ENCODE peak calls at places on chromosomes 12 and 14, in ten cellular contexts. One of them, this sample, is unnamed.

GRCh38 chr12:25435431-25435830 is 117.7 kb downstream of the LMNTD1 start:
- DNase-seq in right lobe of liver: no peak
- DNase-seq in HepG2: no peak
- DNase-seq in H54: no peak
- DNase-seq in ovary: no peak
- DNase-seq in breast epithelium: no peak
- DNase-seq in IMR-90: no peak
- DNase-seq in tibial nerve: no peak
- DNase-seq in Peyer's patch: no peak
- DNase-seq in testis: no peak
- DNase-seq in this sample: no peak

GRCh38 chr14:29458547-29458946 is 469.1 kb downstream of the PRKD1 start:
- DNase-seq in right lobe of liver: no peak
- DNase-seq in HepG2: no peak
- DNase-seq in H54: no peak
- DNase-seq in ovary: no peak
- DNase-seq in breast epithelium: no peak
- DNase-seq in IMR-90: no peak
- DNase-seq in tibial nerve: no peak
- DNase-seq in Peyer's patch: no peak
- DNase-seq in testis: no peak
- DNase-seq in this sample: no peak

GRCh38 chr12:2892246-2892645 is 1.6 kb downstream of the TULP3 start:
- DNase-seq in right lobe of liver: no peak
- DNase-seq in HepG2: no peak
- DNase-seq in H54: no peak
- DNase-seq in ovary: no peak
- DNase-seq in breast epithelium: no peak
- DNase-seq in IMR-90: no peak
- DNase-seq in tibial nerve: no peak
- DNase-seq in Peyer's patch: no peak
- DNase-seq in testis: no peak
- DNase-seq in this sample: no peak

GRCh38 chr12:123696209-123696608 is 15.9 kb upstream of the ATP6V0A2 start:
- DNase-seq in right lobe of liver: no peak
- DNase-seq in HepG2: no peak
- DNase-seq in H54: no peak
- DNase-seq in ovary: no peak
- DNase-seq in breast epithelium: peak; percentile 44
- DNase-seq in IMR-90: no peak
- DNase-seq in tibial nerve: no peak
- DNase-seq in Peyer's patch: no peak
- DNase-seq in testis: no peak
- DNase-seq in this sample: no peak

GRCh38 chr14:30906752-30907658 is 32.6 kb downstream of the COCH start:
- DNase-seq in right lobe of liver: no peak
- DNase-seq in HepG2: peak; percentile 58
- DNase-seq in H54: no peak
- DNase-seq in ovary: no peak
- DNase-seq in breast epithelium: no peak
- DNase-seq in IMR-90: peak; percentile 15
- DNase-seq in tibial nerve: no peak
- DNase-seq in Peyer's patch: no peak
- DNase-seq in testis: no peak
- DNase-seq in this sample: peak; percentile 44

GRCh38 chr12:123142948-123143752 is 7.7 kb downstream of the PITPNM2 start:
- DNase-seq in right lobe of liver: no peak
- DNase-seq in HepG2: peak; percentile 66
- DNase-seq in H54: no peak
- DNase-seq in ovary: no peak
- DNase-seq in breast epithelium: no peak
- DNase-seq in IMR-90: no peak
- DNase-seq in tibial nerve: no peak
- DNase-seq in Peyer's patch: peak; percentile 59
- DNase-seq in testis: no peak
- DNase-seq in this sample: no peak

GRCh38 chr12:128609861-128610260 is 213.9 kb downstream of the SLC15A4 start:
- DNase-seq in right lobe of liver: no peak
- DNase-seq in HepG2: no peak
- DNase-seq in H54: no peak
- DNase-seq in ovary: no peak
- DNase-seq in breast epithelium: no peak
- DNase-seq in IMR-90: no peak
- DNase-seq in tibial nerve: no peak
- DNase-seq in Peyer's patch: no peak
- DNase-seq in testis: no peak
- DNase-seq in this sample: no peak

GRCh38 chr14:35285168-35285990 is 6.8 kb upstream of the PSMA6 start:
- DNase-seq in right lobe of liver: no peak
- DNase-seq in HepG2: no peak
- DNase-seq in H54: no peak
- DNase-seq in ovary: no peak
- DNase-seq in breast epithelium: no peak
- DNase-seq in IMR-90: peak; percentile 8
- DNase-seq in tibial nerve: no peak
- DNase-seq in Peyer's patch: no peak
- DNase-seq in testis: no peak
- DNase-seq in this sample: no peak

GRCh38 chr12:1162083-1162760 is 171.2 kb downstream of the ERC1 start:
- DNase-seq in right lobe of liver: no peak
- DNase-seq in HepG2: no peak
- DNase-seq in H54: no peak
- DNase-seq in ovary: no peak
- DNase-seq in breast epithelium: no peak
- DNase-seq in IMR-90: no peak
- DNase-seq in tibial nerve: no peak
- DNase-seq in Peyer's patch: no peak
- DNase-seq in testis: no peak
- DNase-seq in this sample: no peak

DNA sequence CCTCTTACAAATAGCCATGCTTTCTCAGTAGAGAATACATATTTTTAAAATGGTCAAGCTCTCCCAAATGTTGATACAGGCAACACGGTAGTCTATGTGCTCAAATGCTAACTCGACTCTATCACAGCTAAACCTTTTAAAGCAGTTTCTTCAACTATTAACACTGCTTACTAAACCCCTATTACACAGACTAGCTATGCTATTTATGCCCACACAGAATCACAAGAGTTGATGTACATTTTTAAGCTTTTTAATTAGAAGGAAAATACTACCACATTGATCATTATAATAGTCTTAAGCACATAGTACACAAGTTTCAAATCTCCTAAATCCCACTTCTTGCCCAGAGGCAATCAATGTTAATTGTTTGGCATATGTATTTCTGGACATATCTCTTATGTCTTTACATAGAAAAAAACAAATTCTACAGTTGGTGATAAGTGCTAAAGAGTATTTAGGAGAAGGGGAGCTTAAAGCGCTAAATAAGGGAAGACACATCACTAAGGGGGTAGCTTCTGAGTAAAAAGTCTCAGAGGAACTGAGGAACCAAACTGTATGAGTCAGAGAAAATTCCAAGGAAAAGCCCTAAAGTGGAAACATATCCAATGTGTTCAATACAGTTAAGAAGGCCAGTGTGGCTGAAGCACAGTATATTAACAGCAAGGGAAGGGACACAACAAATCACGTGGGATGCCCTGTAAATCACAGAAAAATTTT is 13.7 kb downstream of the HNRNPC start:
- DNase-seq in right lobe of liver: no peak
- DNase-seq in HepG2: no peak
- DNase-seq in H54: no peak
- DNase-seq in ovary: no peak
- DNase-seq in breast epithelium: no peak
- DNase-seq in IMR-90: peak; percentile 37
- DNase-seq in tibial nerve: no peak
- DNase-seq in Peyer's patch: no peak
- DNase-seq in testis: no peak
- DNase-seq in this sample: no peak
- TF ChIP-seq POLR2A in right lobe of liver: no peak
- TF ChIP-seq POLR2A in HepG2: peak; percentile 5
- TF ChIP-seq POLR2A in H54: no peak
- TF ChIP-seq POLR2A in ovary: no peak
- TF ChIP-seq POLR2A in breast epithelium: no peak
- TF ChIP-seq POLR2A in IMR-90: no peak
- TF ChIP-seq POLR2A in tibial nerve: no peak
- TF ChIP-seq POLR2A in Peyer's patch: no peak
- TF ChIP-seq POLR2A in testis: no peak
- TF ChIP-seq POLR2A in this sample: no peak

GRCh38 chr14:104773505-104774452 is 20.8 kb downstream of the SIVA1 start:
- DNase-seq in right lobe of liver: no peak
- DNase-seq in HepG2: no peak
- DNase-seq in H54: no peak
- DNase-seq in ovary: no peak
- DNase-seq in breast epithelium: no peak
- DNase-seq in IMR-90: no peak
- DNase-seq in tibial nerve: no peak
- DNase-seq in Peyer's patch: no peak
- DNase-seq in testis: no peak
- DNase-seq in this sample: peak; percentile 12
- TF ChIP-seq POLR2A in right lobe of liver: no peak
- TF ChIP-seq POLR2A in HepG2: no peak
- TF ChIP-seq POLR2A in H54: no peak
- TF ChIP-seq POLR2A in ovary: no peak
- TF ChIP-seq POLR2A in breast epithelium: no peak
- TF ChIP-seq POLR2A in IMR-90: no peak
- TF ChIP-seq POLR2A in tibial nerve: no peak
- TF ChIP-seq POLR2A in Peyer's patch: no peak
- TF ChIP-seq POLR2A in testis: no peak
- TF ChIP-seq POLR2A in this sample: no peak

GRCh38 chr12:7989827-7990491 is 42.6 kb upstream of the FOXJ2 start:
- DNase-seq in right lobe of liver: peak; percentile 53
- DNase-seq in HepG2: no peak
- DNase-seq in H54: no peak
- DNase-seq in ovary: no peak
- DNase-seq in breast epithelium: no peak
- DNase-seq in IMR-90: peak; percentile 12
- DNase-seq in tibial nerve: no peak
- DNase-seq in Peyer's patch: no peak
- DNase-seq in testis: peak; percentile 47
- DNase-seq in this sample: peak; percentile 76
- TF ChIP-seq POLR2A in right lobe of liver: no peak
- TF ChIP-seq POLR2A in HepG2: no peak
- TF ChIP-seq POLR2A in H54: no peak
- TF ChIP-seq POLR2A in ovary: no peak
- TF ChIP-seq POLR2A in breast epithelium: no peak
- TF ChIP-seq POLR2A in IMR-90: no peak
- TF ChIP-seq POLR2A in tibial nerve: no peak
- TF ChIP-seq POLR2A in Peyer's patch: no peak
- TF ChIP-seq POLR2A in testis: no peak
- TF ChIP-seq POLR2A in this sample: peak; percentile 37

GRCh38 chr12:10695852-10696251 is 22.0 kb upstream of the STYK1 start:
- DNase-seq in right lobe of liver: no peak
- DNase-seq in HepG2: no peak
- DNase-seq in H54: no peak
- DNase-seq in ovary: no peak
- DNase-seq in breast epithelium: no peak
- DNase-seq in IMR-90: no peak
- DNase-seq in tibial nerve: no peak
- DNase-seq in Peyer's patch: no peak
- DNase-seq in testis: no peak
- DNase-seq in this sample: no peak

GRCh38 chr12:10688042-10688441 is 14.2 kb upstream of the STYK1 start:
- DNase-seq in right lobe of liver: no peak
- DNase-seq in HepG2: no peak
- DNase-seq in H54: no peak
- DNase-seq in ovary: no peak
- DNase-seq in breast epithelium: no peak
- DNase-seq in IMR-90: no peak
- DNase-seq in tibial nerve: no peak
- DNase-seq in Peyer's patch: no peak
- DNase-seq in testis: no peak
- DNase-seq in this sample: no peak

GRCh38 chr12:10689146-10689545 is 15.3 kb upstream of the STYK1 start:
- DNase-seq in right lobe of liver: no peak
- DNase-seq in HepG2: no peak
- DNase-seq in H54: no peak
- DNase-seq in ovary: no peak
- DNase-seq in breast epithelium: no peak
- DNase-seq in IMR-90: no peak
- DNase-seq in tibial nerve: no peak
- DNase-seq in Peyer's patch: no peak
- DNase-seq in testis: no peak
- DNase-seq in this sample: no peak

GRCh38 chr12:10690906-10691305 is 17.1 kb upstream of the STYK1 start:
- DNase-seq in right lobe of liver: no peak
- DNase-seq in HepG2: no peak
- DNase-seq in H54: no peak
- DNase-seq in ovary: no peak
- DNase-seq in breast epithelium: no peak
- DNase-seq in IMR-90: no peak
- DNase-seq in tibial nerve: no peak
- DNase-seq in Peyer's patch: no peak
- DNase-seq in testis: no peak
- DNase-seq in this sample: no peak
- TF ChIP-seq POLR2A in right lobe of liver: no peak
- TF ChIP-seq POLR2A in HepG2: no peak
- TF ChIP-seq POLR2A in H54: no peak
- TF ChIP-seq POLR2A in ovary: no peak
- TF ChIP-seq POLR2A in breast epithelium: no peak
- TF ChIP-seq POLR2A in IMR-90: no peak
- TF ChIP-seq POLR2A in tibial nerve: no peak
- TF ChIP-seq POLR2A in Peyer's patch: no peak
- TF ChIP-seq POLR2A in testis: no peak
- TF ChIP-seq POLR2A in this sample: no peak

DNA sequence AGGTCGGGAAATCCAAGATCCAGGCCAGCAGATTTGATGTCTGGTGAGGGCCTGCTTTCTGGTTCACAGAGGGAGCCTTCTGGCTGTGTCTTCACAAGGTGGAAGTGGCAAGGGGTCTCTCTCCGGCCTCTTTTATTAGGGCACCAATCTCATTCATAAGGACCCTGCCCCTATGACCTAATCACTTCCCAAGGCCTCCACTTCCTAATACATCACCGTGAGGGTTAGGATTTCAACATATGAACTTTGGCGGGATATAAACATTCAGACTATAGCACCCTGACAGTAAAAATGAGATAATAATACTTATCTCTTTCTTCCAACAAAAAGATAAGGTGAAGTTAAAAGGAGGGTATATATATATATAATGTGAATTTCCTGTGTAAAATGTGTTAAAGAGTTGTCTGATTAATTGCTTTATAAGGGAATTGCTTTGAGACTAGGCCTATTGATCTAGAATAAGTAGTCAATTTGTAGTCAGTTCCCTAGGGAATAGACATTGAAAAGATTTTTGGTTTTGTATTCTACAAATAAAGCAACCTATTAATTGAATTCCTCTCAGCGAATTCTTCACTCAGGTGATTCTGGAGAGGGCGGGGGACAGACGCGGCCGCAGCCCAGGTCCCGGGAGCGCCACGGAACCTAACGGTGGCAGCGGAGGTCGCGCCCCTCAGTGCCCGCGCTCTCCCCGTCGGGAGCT is 516 bp upstream of the LGALS3 start:
- DNase-seq in right lobe of liver: no peak
- DNase-seq in HepG2: no peak
- DNase-seq in H54: no peak
- DNase-seq in ovary: no peak
- DNase-seq in breast epithelium: no peak
- DNase-seq in IMR-90: no peak
- DNase-seq in tibial nerve: no peak
- DNase-seq in Peyer's patch: no peak
- DNase-seq in testis: no peak
- DNase-seq in this sample: no peak
- TF ChIP-seq POLR2A in right lobe of liver: no peak
- TF ChIP-seq POLR2A in HepG2: no peak
- TF ChIP-seq POLR2A in H54: no peak
- TF ChIP-seq POLR2A in ovary: no peak
- TF ChIP-seq POLR2A in breast epithelium: peak; percentile 64
- TF ChIP-seq POLR2A in IMR-90: no peak
- TF ChIP-seq POLR2A in tibial nerve: no peak
- TF ChIP-seq POLR2A in Peyer's patch: no peak
- TF ChIP-seq POLR2A in testis: no peak
- TF ChIP-seq POLR2A in this sample: no peak

GRCh38 chr12:57693659-57694458 is at the start of gene OS9:
- DNase-seq in right lobe of liver: peak; percentile 98
- DNase-seq in HepG2: peak; percentile 100
- DNase-seq in H54: peak; percentile 90
- DNase-seq in ovary: peak; percentile 92
- DNase-seq in breast epithelium: peak; percentile 99
- DNase-seq in IMR-90: peak; percentile 100
- DNase-seq in tibial nerve: peak; percentile 94
- DNase-seq in Peyer's patch: peak; percentile 89
- DNase-seq in testis: peak; percentile 99
- DNase-seq in this sample: peak; percentile 99
- TF ChIP-seq POLR2A in right lobe of liver: peak; percentile 85
- TF ChIP-seq POLR2A in HepG2: peak; percentile 96
- TF ChIP-seq POLR2A in H54: peak; percentile 77
- TF ChIP-seq POLR2A in ovary: peak; percentile 51
- TF ChIP-seq POLR2A in breast epithelium: peak; percentile 74
- TF ChIP-seq POLR2A in IMR-90: peak; percentile 88
- TF ChIP-seq POLR2A in tibial nerve: peak; percentile 73
- TF ChIP-seq POLR2A in Peyer's patch: peak; percentile 79
- TF ChIP-seq POLR2A in testis: peak; percentile 22
- TF ChIP-seq POLR2A in this sample: peak; percentile 95

This sample was measured in erythroblast.